ENCODE peak calls at places on chromosomes 11 and 22, in five cellular contexts. N is CD8-positive, alpha-beta T cell; Q is hepatocyte; W is effector memory CD4-positive, alpha-beta T cell; E is ascending aorta. S is an unnamed sample. For H3K4me1, the result is how much of the 10 kb centered on the place peaks cover.

GRCh38 chr11:117621226-117621625 is 175.8 kb downstream of the DSCAML1 start:
- DNase-seq in N (no peak), Q (no peak), W (no peak), E (no peak), S (no peak)

GRCh38 chr11:67472882-67473281 is 3.8 kb upstream of the TMEM134 start:
- DNase-seq in N (no peak), Q (no peak), W (no peak), E (no peak), S (no peak)

GRCh38 chr11:7577226-7577882 is 63.6 kb downstream of the PPFIBP2 start:
- DNase-seq in N (no peak), Q (peak), W (no peak), E (peak), S (no peak)

GRCh38 chr11:119120639-119121007 is 757 bp upstream of the HINFP start:
- DNase-seq in N (no peak), Q (peak), W (no peak), E (no peak), S (no peak)

GRCh38 chr11:63405114-63405513 is 35.5 kb downstream of the SLC22A9 start:
- DNase-seq in N (no peak), Q (no peak), W (no peak), E (no peak), S (no peak)

GRCh38 chr11:93053864-93054263 is 84.4 kb downstream of the MTNR1B start:
- DNase-seq in N (no peak), Q (no peak), W (no peak), E (no peak), S (no peak)

GRCh38 chr22:39301926-39302325 is 17.5 kb downstream of the RPL3 start:
- DNase-seq in N (no peak), Q (no peak), W (no peak), E (no peak), S (no peak)

GRCh38 chr11:1875093-1875785 is 16.5 kb downstream of the PRR33 start:
- DNase-seq in N (no peak), Q (no peak), W (no peak), E (no peak), S (peak)

GRCh38 chr22:49638788-49639187 is 188.9 kb downstream of the BRD1 start:
- DNase-seq in N (no peak), Q (no peak), W (no peak), E (no peak), S (no peak)

GRCh38 chr11:70844387-70844786 is 408.0 kb downstream of the SHANK2 start:
- DNase-seq in N (no peak), Q (no peak), W (no peak), E (no peak), S (no peak)

GRCh38 chr11:44986315-44986714 is 35.6 kb upstream of the TP53I11 start:
- DNase-seq in N (no peak), Q (no peak), W (no peak), E (peak), S (no peak)

GRCh38 chr11:74204692-74205091 is 33.6 kb downstream of the PPME1 start:
- DNase-seq in N (no peak), Q (no peak), W (no peak), E (no peak), S (no peak)

GRCh38 chr11:128686045-128686741 is 7.7 kb upstream of the FLI1 start:
- DNase-seq in N (no peak), Q (no peak), W (no peak), E (no peak), S (no peak)

GRCh38 chr11:128686745-128687177 is 7.1 kb upstream of the FLI1 start:
- DNase-seq in N (no peak), Q (peak), W (peak), E (no peak), S (peak)

GRCh38 chr11:128688896-128689546 is 4.9 kb upstream of the FLI1 start:
- DNase-seq in N (no peak), Q (no peak), W (no peak), E (no peak), S (no peak)

GRCh38 chr11:128688031-128688713 is 5.7 kb upstream of the FLI1 start:
- DNase-seq in N (no peak), Q (no peak), W (no peak), E (no peak), S (no peak)

GRCh38 chr11:128687321-128687720 is 6.6 kb upstream of the FLI1 start:
- DNase-seq in N (no peak), Q (no peak), W (no peak), E (no peak), S (no peak)
- H3K4me1 ChIP-seq in N (under half), Q (under half), W (under half), E (under half), S (under half)

GRCh38 chr22:45978275-45978713 is 1.3 kb upstream of the WNT7B start:
- DNase-seq in N (no peak), Q (no peak), W (no peak), E (no peak), S (no peak)
- H3K4me3 ChIP-seq in N (no peak), Q (no peak), W (no peak), E (peak), S (no peak)

GRCh38 chr22:20869234-20869633 is 10.4 kb downstream of the SNAP29 start:
- DNase-seq in N (no peak), Q (no peak), W (no peak), E (no peak), S (no peak)
- H3K27ac ChIP-seq in N (no peak), Q (peak), W (no peak), E (no peak), S (no peak)

GRCh38 chr11:68841718-68842426 is at the start of gene CPT1A:
- DNase-seq in N (peak), Q (peak), W (peak), E (peak), S (peak)
- H3K4me1 ChIP-seq in N (under half), Q (under half), W (under half), E (half or more), S (half or more)

DNA sequence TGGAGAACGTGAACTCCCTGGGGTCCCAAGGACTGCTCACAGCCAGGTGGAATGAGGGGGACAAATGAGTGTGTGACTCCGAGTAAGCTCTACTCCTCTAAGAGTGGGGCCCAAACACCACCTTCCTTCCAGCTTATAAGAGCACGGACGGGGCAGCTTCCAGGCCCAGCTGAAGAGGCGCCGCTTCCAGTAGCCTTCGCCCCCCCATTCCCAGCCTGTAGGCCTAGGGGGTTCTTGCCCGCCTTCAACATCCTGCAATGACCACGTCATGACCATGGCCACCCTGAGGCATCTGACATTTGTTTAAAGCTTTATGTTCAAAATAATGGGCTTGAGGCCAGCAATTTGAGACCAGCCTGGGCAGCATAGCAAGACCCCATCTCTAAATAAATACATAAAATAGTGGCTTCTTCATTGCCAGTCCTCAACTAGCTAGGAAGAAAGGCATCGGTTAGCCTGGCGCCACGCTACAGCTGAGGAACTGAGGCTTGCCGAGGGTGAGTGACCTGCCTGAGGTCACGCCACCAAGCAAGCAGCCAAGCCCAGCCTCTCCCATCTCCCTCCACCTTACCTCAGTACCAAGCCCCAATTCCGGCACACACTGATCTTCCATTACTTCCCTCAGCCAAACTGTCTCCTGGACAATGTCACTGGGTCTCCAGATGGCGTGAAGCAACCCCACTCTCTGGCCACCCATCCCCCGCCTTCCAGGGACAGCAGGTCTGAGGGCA is 7.8 kb upstream of the TNFRSF13C start:
- DNase-seq in N (no peak), Q (no peak), W (no peak), E (peak), S (no peak)
- H3K4me3 ChIP-seq in N (no peak), Q (no peak), W (no peak), E (no peak), S (no peak)

GRCh38 chr11:29527391-29527936 is 489.4 kb downstream of the KCNA4 start:
- DNase-seq in N (no peak), Q (peak), W (no peak), E (no peak), S (no peak)
- H3K27ac ChIP-seq in N (no peak), Q (peak), W (no peak), E (no peak), S (no peak)

DNA sequence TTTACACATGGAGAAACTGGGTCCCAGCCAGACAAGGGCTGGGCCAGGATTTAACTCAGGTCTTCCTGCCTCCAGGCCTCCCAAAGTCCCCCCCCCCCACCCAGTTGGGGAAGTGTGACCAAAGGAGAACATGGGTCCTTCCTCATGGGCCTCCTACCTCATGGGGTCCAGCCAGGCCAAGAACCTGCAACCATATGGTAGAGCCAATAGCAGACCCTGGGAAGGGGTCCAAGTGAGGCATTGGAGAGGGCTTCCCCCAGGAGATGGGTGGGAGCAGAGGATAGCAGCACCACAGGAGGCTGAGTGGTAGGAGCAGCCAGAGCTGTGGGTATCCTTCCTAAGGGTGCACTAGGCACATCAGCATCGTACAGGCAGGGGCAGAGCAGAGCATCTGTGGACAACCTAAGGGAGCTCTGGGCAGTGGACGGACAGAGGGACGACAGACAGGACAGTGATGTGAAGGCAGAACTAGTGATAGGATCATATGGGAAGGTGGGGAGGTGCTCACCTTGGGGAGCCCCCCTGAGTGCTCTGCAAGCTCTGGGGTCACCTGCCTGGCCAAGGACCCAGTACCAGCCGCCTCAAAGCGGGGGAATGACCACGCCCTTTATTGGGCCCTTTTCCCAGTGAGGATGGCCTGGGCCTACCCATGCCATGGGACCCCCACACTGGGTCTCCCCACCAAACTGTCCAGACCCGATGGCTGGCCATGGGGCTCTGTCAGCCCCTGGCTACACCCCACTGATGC is 4.5 kb downstream of the ARVCF start:
- DNase-seq in N (no peak), Q (no peak), W (no peak), E (no peak), S (no peak)
- H3K4me1 ChIP-seq in N (under half), Q (under half), W (under half), E (under half), S (under half)

GRCh38 chr22:23762866-23763578 is at the start of gene C22orf15:
- DNase-seq in N (no peak), Q (no peak), W (no peak), E (no peak), S (peak)
- H3K4me3 ChIP-seq in N (peak), Q (no peak), W (peak), E (peak), S (no peak)